ENCODE peak calls at places on chromosomes 12 and 14, in six cellular contexts. One of them, this sample, is unnamed.

GRCh38 chr12:103623716-103624115 is 36.6 kb downstream of the STAB2 start:
- DNase-seq in activated T-helper 1 cell treated with anti-CD3 and anti-CD28 coated beads, Interleukin-2, amount 50 U/mL, for 16 hours: no peak
- DNase-seq in vagina: no peak
- DNase-seq in GF-D8: no peak
- DNase-seq in islet precursor cell: peak
- DNase-seq in stimulated activated CD8-positive, alpha-beta memory T cell treated with anti-CD3 and anti-CD28 coated beads, Interleukin-7, amount 100 ng/mL, for 1 hour: no peak
- DNase-seq in this sample: no peak

GRCh38 chr12:119182701-119183493 is 4.2 kb downstream of the HSPB8 start:
- DNase-seq in activated T-helper 1 cell treated with anti-CD3 and anti-CD28 coated beads, Interleukin-2, amount 50 U/mL, for 16 hours: no peak
- DNase-seq in vagina: no peak
- DNase-seq in GF-D8: no peak
- DNase-seq in islet precursor cell: peak
- DNase-seq in stimulated activated CD8-positive, alpha-beta memory T cell treated with anti-CD3 and anti-CD28 coated beads, Interleukin-7, amount 100 ng/mL, for 1 hour: no peak
- DNase-seq in this sample: no peak

GRCh38 chr14:61253064-61253753 is 27.9 kb downstream of the TMEM30B start:
- DNase-seq in activated T-helper 1 cell treated with anti-CD3 and anti-CD28 coated beads, Interleukin-2, amount 50 U/mL, for 16 hours: no peak
- DNase-seq in vagina: no peak
- DNase-seq in GF-D8: no peak
- DNase-seq in islet precursor cell: no peak
- DNase-seq in stimulated activated CD8-positive, alpha-beta memory T cell treated with anti-CD3 and anti-CD28 coated beads, Interleukin-7, amount 100 ng/mL, for 1 hour: no peak
- DNase-seq in this sample: no peak

GRCh38 chr12:61915420-61915819 is 344.8 kb upstream of the USP15 start:
- DNase-seq in activated T-helper 1 cell treated with anti-CD3 and anti-CD28 coated beads, Interleukin-2, amount 50 U/mL, for 16 hours: no peak
- DNase-seq in vagina: no peak
- DNase-seq in GF-D8: no peak
- DNase-seq in islet precursor cell: no peak
- DNase-seq in stimulated activated CD8-positive, alpha-beta memory T cell treated with anti-CD3 and anti-CD28 coated beads, Interleukin-7, amount 100 ng/mL, for 1 hour: no peak
- DNase-seq in this sample: no peak

GRCh38 chr12:1744932-1745331 is 54.1 kb downstream of the ADIPOR2 start:
- DNase-seq in activated T-helper 1 cell treated with anti-CD3 and anti-CD28 coated beads, Interleukin-2, amount 50 U/mL, for 16 hours: no peak
- DNase-seq in vagina: no peak
- DNase-seq in GF-D8: no peak
- DNase-seq in islet precursor cell: no peak
- DNase-seq in stimulated activated CD8-positive, alpha-beta memory T cell treated with anti-CD3 and anti-CD28 coated beads, Interleukin-7, amount 100 ng/mL, for 1 hour: no peak
- DNase-seq in this sample: no peak

GRCh38 chr14:59679872-59680271 is 103.3 kb upstream of the CCDC175 start:
- DNase-seq in activated T-helper 1 cell treated with anti-CD3 and anti-CD28 coated beads, Interleukin-2, amount 50 U/mL, for 16 hours: no peak
- DNase-seq in vagina: no peak
- DNase-seq in GF-D8: no peak
- DNase-seq in islet precursor cell: no peak
- DNase-seq in stimulated activated CD8-positive, alpha-beta memory T cell treated with anti-CD3 and anti-CD28 coated beads, Interleukin-7, amount 100 ng/mL, for 1 hour: no peak
- DNase-seq in this sample: no peak

GRCh38 chr12:131203666-131204415 is 250.1 kb downstream of the ADGRD1 start:
- DNase-seq in activated T-helper 1 cell treated with anti-CD3 and anti-CD28 coated beads, Interleukin-2, amount 50 U/mL, for 16 hours: no peak
- DNase-seq in vagina: peak
- DNase-seq in GF-D8: no peak
- DNase-seq in islet precursor cell: peak
- DNase-seq in stimulated activated CD8-positive, alpha-beta memory T cell treated with anti-CD3 and anti-CD28 coated beads, Interleukin-7, amount 100 ng/mL, for 1 hour: no peak
- DNase-seq in this sample: no peak

GRCh38 chr14:52863339-52863700 is 71.9 kb upstream of the GNPNAT1 start:
- DNase-seq in activated T-helper 1 cell treated with anti-CD3 and anti-CD28 coated beads, Interleukin-2, amount 50 U/mL, for 16 hours: no peak
- DNase-seq in vagina: no peak
- DNase-seq in GF-D8: no peak
- DNase-seq in islet precursor cell: no peak
- DNase-seq in stimulated activated CD8-positive, alpha-beta memory T cell treated with anti-CD3 and anti-CD28 coated beads, Interleukin-7, amount 100 ng/mL, for 1 hour: no peak
- DNase-seq in this sample: no peak

GRCh38 chr12:56947633-56948535 is 9.5 kb downstream of the RDH16 start:
- DNase-seq in activated T-helper 1 cell treated with anti-CD3 and anti-CD28 coated beads, Interleukin-2, amount 50 U/mL, for 16 hours: no peak
- DNase-seq in vagina: peak
- DNase-seq in GF-D8: no peak
- DNase-seq in islet precursor cell: peak
- DNase-seq in stimulated activated CD8-positive, alpha-beta memory T cell treated with anti-CD3 and anti-CD28 coated beads, Interleukin-7, amount 100 ng/mL, for 1 hour: no peak
- DNase-seq in this sample: no peak

GRCh38 chr12:121107681-121108080 is 25.0 kb upstream of the P2RX7 start:
- DNase-seq in activated T-helper 1 cell treated with anti-CD3 and anti-CD28 coated beads, Interleukin-2, amount 50 U/mL, for 16 hours: no peak
- DNase-seq in vagina: no peak
- DNase-seq in GF-D8: no peak
- DNase-seq in islet precursor cell: peak
- DNase-seq in stimulated activated CD8-positive, alpha-beta memory T cell treated with anti-CD3 and anti-CD28 coated beads, Interleukin-7, amount 100 ng/mL, for 1 hour: no peak
- DNase-seq in this sample: no peak

This sample was measured in SIG-M5.